ENCODE peak calls at places on chromosomes 11 and 22, in eight cellular contexts. N, B, K, A, G, X, H and L are unnamed samples.

GRCh38 chr11:126431401-126432064 is 76.0 kb downstream of the ST3GAL4 start:
- DNase-seq in N (peak), B (peak), K (peak), A (no peak), G (peak), X (no peak), H (peak), L (peak)

GRCh38 chr22:27670701-27671412 is 130.7 kb downstream of the MN1 start:
- DNase-seq in N (no peak), B (no peak), K (no peak), A (no peak), G (peak), X (peak), H (peak), L (no peak)

GRCh38 chr11:73481626-73482025 is 105.4 kb downstream of the RELT start:
- DNase-seq in N (no peak), B (no peak), K (no peak), A (no peak), G (no peak), X (no peak), H (no peak), L (no peak)

GRCh38 chr11:12897390-12897789 is 111.7 kb upstream of the RASSF10 start:
- DNase-seq in N (no peak), B (no peak), K (no peak), A (no peak), G (peak), X (no peak), H (no peak), L (no peak)

GRCh38 chr11:132734217-132734616 is 798.1 kb downstream of the OPCML start:
- DNase-seq in N (peak), B (peak), K (peak), A (no peak), G (no peak), X (no peak), H (no peak), L (peak)

GRCh38 chr11:93766504-93766903 is 17.6 kb upstream of the MED17 start:
- DNase-seq in N (peak), B (no peak), K (no peak), A (no peak), G (no peak), X (no peak), H (no peak), L (no peak)

GRCh38 chr11:126592496-126593410 is 237.3 kb downstream of the ST3GAL4 start:
- DNase-seq in N (peak), B (no peak), K (no peak), A (no peak), G (no peak), X (no peak), H (peak), L (no peak)

GRCh38 chr11:104926771-104927470 is 28.7 kb upstream of the CASP12 start:
- DNase-seq in N (no peak), B (peak), K (no peak), A (no peak), G (no peak), X (no peak), H (no peak), L (no peak)

GRCh38 chr11:134542401-134543143 is 130.5 kb upstream of the B3GAT1 start:
- DNase-seq in N (peak), B (no peak), K (no peak), A (no peak), G (no peak), X (no peak), H (peak), L (no peak)

GRCh38 chr11:26134481-26135355 is 197.2 kb upstream of the ANO3 start:
- DNase-seq in N (peak), B (peak), K (peak), A (peak), G (no peak), X (peak), H (peak), L (no peak)

GRCh38 chr11:78987748-78988147 is 413.1 kb upstream of the NARS2 start:
- DNase-seq in N (no peak), B (no peak), K (no peak), A (no peak), G (no peak), X (no peak), H (no peak), L (no peak)

GRCh38 chr11:10350341-10350740 is 45.5 kb downstream of the ADM start:
- DNase-seq in N (peak), B (peak), K (no peak), A (no peak), G (no peak), X (no peak), H (peak), L (peak)

GRCh38 chr11:17574141-17574798 is 27.2 kb downstream of the OTOG start:
- DNase-seq in N (no peak), B (no peak), K (no peak), A (no peak), G (no peak), X (no peak), H (no peak), L (no peak)

GRCh38 chr11:406796-407650 is 7.8 kb downstream of the SIGIRR start:
- DNase-seq in N (peak), B (peak), K (peak), A (peak), G (peak), X (peak), H (no peak), L (peak)

GRCh38 chr11:9852465-9852864 is 188.6 kb downstream of the SWAP70 start:
- DNase-seq in N (no peak), B (peak), K (no peak), A (no peak), G (no peak), X (no peak), H (no peak), L (no peak)

GRCh38 chr11:31236052-31236652 is 133.4 kb downstream of the DCDC1 start:
- DNase-seq in N (peak), B (no peak), K (no peak), A (no peak), G (no peak), X (no peak), H (no peak), L (no peak)
- TF ChIP-seq CTCF in N (peak), B (peak), K (peak), A (peak), G (peak), X (peak), H (no peak), L (peak)

GRCh38 chr11:120119121-120119520 is 18.8 kb downstream of the TRIM29 start:
- DNase-seq in N (no peak), B (no peak), K (no peak), A (no peak), G (no peak), X (no peak), H (no peak), L (no peak)

GRCh38 chr11:120116966-120117365 is 20.9 kb downstream of the TRIM29 start:
- DNase-seq in N (no peak), B (no peak), K (no peak), A (no peak), G (no peak), X (no peak), H (no peak), L (no peak)

GRCh38 chr11:120112174-120112796 is 25.6 kb downstream of the TRIM29 start:
- DNase-seq in N (no peak), B (no peak), K (no peak), A (no peak), G (no peak), X (no peak), H (no peak), L (no peak)

GRCh38 chr11:120117991-120118390 is 19.9 kb downstream of the TRIM29 start:
- DNase-seq in N (no peak), B (no peak), K (no peak), A (no peak), G (no peak), X (no peak), H (no peak), L (no peak)

GRCh38 chr11:120115272-120116000 is 22.5 kb downstream of the TRIM29 start:
- DNase-seq in N (no peak), B (no peak), K (no peak), A (no peak), G (no peak), X (no peak), H (no peak), L (no peak)
- TF ChIP-seq CTCF in N (peak), B (peak), K (peak), A (no peak), G (no peak), X (no peak), H (no peak), L (peak)

GRCh38 chr11:66966351-66966750 is 8.2 kb upstream of the PC start:
- DNase-seq in N (no peak), B (no peak), K (no peak), A (no peak), G (no peak), X (no peak), H (no peak), L (no peak)

GRCh38 chr11:66969584-66970205 is 5.4 kb upstream of the C11orf86 start:
- DNase-seq in N (no peak), B (peak), K (peak), A (no peak), G (no peak), X (no peak), H (no peak), L (peak)

GRCh38 chr11:66967670-66968425 is 7.3 kb upstream of the C11orf86 start:
- DNase-seq in N (peak), B (peak), K (no peak), A (no peak), G (no peak), X (no peak), H (no peak), L (peak)

GRCh38 chr11:66962247-66962646 is 4.1 kb upstream of the PC start:
- DNase-seq in N (no peak), B (no peak), K (no peak), A (no peak), G (no peak), X (no peak), H (no peak), L (no peak)

DNA sequence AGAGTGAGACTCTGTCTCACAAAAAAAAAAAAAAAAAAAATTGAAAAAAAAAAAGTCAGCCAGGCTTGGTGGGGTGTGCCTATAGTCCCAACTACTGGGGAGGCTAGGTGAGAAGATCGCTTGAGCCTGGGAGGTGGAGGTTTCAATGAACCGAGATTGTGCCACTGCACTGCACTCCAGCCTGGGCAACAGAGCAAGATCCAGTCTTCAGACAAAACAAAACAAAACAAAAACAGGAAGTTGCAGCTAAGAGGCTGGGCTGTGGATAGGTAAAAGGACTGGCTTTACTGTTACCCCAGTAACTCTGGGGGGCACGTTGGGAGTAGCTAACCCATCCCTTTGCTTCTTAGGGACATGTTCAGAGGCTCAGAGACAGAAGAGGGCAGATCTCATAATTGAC is 6.3 kb upstream of the PC start:
- DNase-seq in N (no peak), B (no peak), K (no peak), A (no peak), G (no peak), X (no peak), H (no peak), L (no peak)
- TF ChIP-seq CTCF in N (no peak), B (no peak), K (no peak), A (no peak), G (no peak), X (no peak), H (no peak), L (no peak)

GRCh38 chr22:42268852-42269406 is 1.5 kb downstream of the TCF20 start:
- DNase-seq in N (no peak), B (no peak), K (no peak), A (no peak), G (no peak), X (no peak), H (no peak), L (no peak)

GRCh38 chr22:42270512-42271190 is at the start of gene TCF20:
- DNase-seq in N (peak), B (peak), K (peak), A (peak), G (peak), X (peak), H (peak), L (peak)

GRCh38 chr22:42271191-42271813 is 849 bp upstream of the TCF20 start:
- DNase-seq in N (no peak), B (no peak), K (no peak), A (no peak), G (no peak), X (no peak), H (no peak), L (no peak)

GRCh38 chr22:42270178-42270511 is 308 bp downstream of the TCF20 start:
- DNase-seq in N (peak), B (no peak), K (no peak), A (peak), G (no peak), X (no peak), H (peak), L (no peak)

DNA sequence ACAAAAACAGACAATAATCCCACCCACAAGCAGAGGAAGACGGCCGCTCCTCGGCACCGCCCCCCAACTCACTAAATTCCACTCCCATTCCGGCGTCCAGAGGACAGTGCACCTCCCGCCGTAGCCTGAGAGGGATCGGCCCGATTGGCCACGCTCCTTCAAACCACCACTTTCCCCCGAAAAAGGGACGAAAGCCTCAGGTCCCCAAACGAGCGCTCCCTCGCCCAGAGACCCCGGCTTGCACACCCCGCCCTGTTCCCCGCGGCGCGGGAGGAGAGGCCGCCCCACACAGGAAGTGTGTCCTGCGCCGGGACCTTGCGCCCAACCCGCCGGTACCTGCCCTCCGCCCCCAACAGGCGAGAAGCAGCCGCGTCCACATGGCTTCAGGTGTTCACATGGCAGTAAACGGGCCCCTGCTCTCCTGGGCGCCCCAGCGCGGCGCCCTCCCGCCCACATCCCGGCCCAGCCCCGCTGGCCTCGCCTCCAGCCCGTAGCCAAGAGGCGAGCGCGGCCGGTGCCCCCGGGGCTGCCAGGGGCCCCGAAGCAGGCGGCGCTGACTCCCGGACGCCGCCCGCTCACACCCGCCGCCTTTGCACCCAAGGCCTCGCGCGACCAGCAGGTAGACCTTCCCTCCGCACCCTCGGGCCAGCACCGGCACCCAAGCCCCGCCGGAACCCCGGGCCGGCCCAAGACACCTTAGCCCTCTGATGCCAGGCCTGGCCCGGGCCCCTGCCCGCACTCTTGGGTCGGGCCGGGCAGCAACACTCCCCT is 861 bp downstream of the TCF20 start:
- DNase-seq in N (peak), B (no peak), K (no peak), A (peak), G (peak), X (peak), H (peak), L (no peak)
- TF ChIP-seq CTCF in N (no peak), B (no peak), K (no peak), A (peak), G (no peak), X (peak), H (no peak), L (no peak)